ENCODE peak calls at places on chromosomes 5 and 9, in four cellular contexts. F is upper lobe of left lung, Y is hepatocyte, A is dorsolateral prefrontal cortex. C is an unnamed sample.

GRCh38 chr5:142082182-142082781 is 26.3 kb upstream of the NDFIP1 start:
- DNase-seq in F (no peak), Y (no peak), A (no peak), C (no peak)

GRCh38 chr9:87640385-87640795 is 85.5 kb upstream of the CTSL start:
- DNase-seq in F (no peak), Y (peak; percentile 50), A (no peak), C (no peak)

GRCh38 chr5:35903631-35904203 is 34.7 kb downstream of the CAPSL start:
- DNase-seq in F (no peak), Y (no peak), A (no peak), C (no peak)

GRCh38 chr5:32320576-32320975 is 7.8 kb upstream of the MTMR12 start:
- DNase-seq in F (no peak), Y (no peak), A (no peak), C (no peak)

GRCh38 chr5:146340260-146341081 is 1.8 kb downstream of the POU4F3 start:
- DNase-seq in F (peak; percentile 49), Y (peak; percentile 80), A (no peak), C (peak; percentile 10)

GRCh38 chr5:140554454-140554853 is 2.8 kb downstream of the SRA1 start:
- DNase-seq in F (no peak), Y (no peak), A (no peak), C (peak; percentile 27)

GRCh38 chr9:17018001-17018491 is 116.8 kb upstream of the CNTLN start:
- DNase-seq in F (peak; percentile 9), Y (no peak), A (peak; percentile 43), C (peak; percentile 20)

GRCh38 chr5:143199843-143200242 is 203.6 kb downstream of the NR3C1 start:
- DNase-seq in F (no peak), Y (no peak), A (no peak), C (no peak)

GRCh38 chr9:136729144-136729543 is 13.6 kb downstream of the LCN10 start:
- DNase-seq in F (no peak), Y (no peak), A (no peak), C (no peak)

GRCh38 chr5:23440703-23441102 is 66.7 kb upstream of the PRDM9 start:
- DNase-seq in F (no peak), Y (no peak), A (no peak), C (no peak)

GRCh38 chr9:90012825-90013425 is 408.1 kb downstream of the GADD45G start:
- DNase-seq in F (no peak), Y (no peak), A (no peak), C (no peak)

GRCh38 chr5:177131711-177132503 is 1.7 kb upstream of the NSD1 start:
- DNase-seq in F (peak; percentile 89), Y (peak; percentile 67), A (peak; percentile 75), C (no peak)

GRCh38 chr9:93680445-93681315 is 104.3 kb downstream of the PHF2 start:
- DNase-seq in F (peak; percentile 77), Y (no peak), A (no peak), C (no peak)

GRCh38 chr9:124764774-124765438 is 6.2 kb downstream of the NR6A1 start:
- DNase-seq in F (no peak), Y (no peak), A (no peak), C (no peak)

GRCh38 chr5:126676195-126676624 is 75.5 kb downstream of the PHAX start:
- DNase-seq in F (no peak), Y (peak; percentile 79), A (no peak), C (peak; percentile 18)

GRCh38 chr9:137293482-137294090 is 8.5 kb downstream of the NRARP start:
- DNase-seq in F (peak; percentile 54), Y (peak; percentile 86), A (no peak), C (no peak)

GRCh38 chr9:27888661-27889295 is 315.5 kb upstream of the C9orf72 start:
- DNase-seq in F (peak; percentile 13), Y (peak; percentile 27), A (no peak), C (no peak)

GRCh38 chr9:97984188-97985057 is 1.3 kb downstream of the ANP32B start:
- DNase-seq in F (peak; percentile 97), Y (peak; percentile 92), A (peak; percentile 86), C (peak; percentile 36)

GRCh38 chr9:129351642-129352151 is 173.6 kb upstream of the IER5L start:
- DNase-seq in F (no peak), Y (no peak), A (no peak), C (no peak)

GRCh38 chr5:109409061-109409843 is 522 bp downstream of the PJA2 start:
- DNase-seq in F (peak; percentile 92), Y (peak; percentile 74), A (peak; percentile 77), C (no peak)

GRCh38 chr9:85224301-85224700 is 517.5 kb downstream of the AGTPBP1 start:
- DNase-seq in F (no peak), Y (no peak), A (no peak), C (no peak)

GRCh38 chr9:37969130-37969529 is 65.2 kb upstream of the SLC25A51 start:
- DNase-seq in F (no peak), Y (peak; percentile 87), A (no peak), C (no peak)

GRCh38 chr9:93893899-93894690 is 61.1 kb downstream of the BARX1 start:
- DNase-seq in F (no peak), Y (peak; percentile 72), A (no peak), C (no peak)

GRCh38 chr9:1979815-1980367 is 35.3 kb upstream of the SMARCA2 start:
- DNase-seq in F (peak; percentile 46), Y (peak; percentile 11), A (no peak), C (no peak)

GRCh38 chr9:111036068-111036789 is 2.0 kb downstream of the LPAR1 start:
- DNase-seq in F (peak; percentile 84), Y (peak; percentile 69), A (peak; percentile 81), C (no peak)

GRCh38 chr5:138632900-138633489 is 57.8 kb upstream of the HSPA9 start:
- DNase-seq in F (peak; percentile 49), Y (peak; percentile 71), A (peak; percentile 75), C (peak; percentile 39)

DNA sequence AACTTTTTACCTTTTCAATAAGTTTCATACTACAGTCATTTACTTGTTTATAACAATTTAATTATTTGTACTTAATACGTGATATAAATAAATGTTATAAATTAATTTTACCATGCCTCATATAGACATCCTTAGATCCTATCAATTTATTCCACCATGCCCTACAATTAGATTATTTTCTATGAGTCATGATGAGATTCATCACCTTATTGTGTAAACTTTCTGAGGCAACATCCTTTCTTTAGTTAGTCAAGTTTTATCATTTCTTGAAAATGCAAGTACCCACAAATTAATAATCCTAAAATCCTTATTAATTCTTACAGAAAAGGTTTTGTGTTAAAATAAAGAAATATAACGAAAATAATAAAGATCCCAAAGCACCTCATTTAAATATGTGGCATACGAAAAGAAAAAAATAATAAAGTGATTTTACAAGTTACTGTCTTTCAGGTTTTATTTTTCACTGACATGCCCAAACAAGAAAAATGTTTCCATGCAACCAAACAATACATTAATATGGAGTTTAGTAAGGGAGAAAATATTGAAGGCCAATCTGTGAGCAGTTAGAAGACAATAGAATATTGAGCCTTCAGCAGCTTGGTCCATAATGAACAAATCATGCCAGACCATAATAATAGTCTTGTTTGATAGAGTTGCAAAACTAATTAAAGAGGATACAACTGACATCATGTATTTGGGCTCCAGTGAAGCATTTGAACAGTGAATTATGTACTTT is 188.7 kb upstream of the MRPS30 start:
- DNase-seq in F (no peak), Y (no peak), A (no peak), C (no peak)
- H3K27me3 ChIP-seq in F (no peaks in the 10 kb centered on the region), Y (no peaks in the 10 kb centered on the region), A (no peaks in the 10 kb centered on the region), C (no peaks in the 10 kb centered on the region)

GRCh38 chr5:153489611-153490010 is 859 bp upstream of the GRIA1 start:
- DNase-seq in F (no peak), Y (no peak), A (no peak), C (no peak)

GRCh38 chr5:153491408-153491807 is 938 bp downstream of the GRIA1 start:
- DNase-seq in F (no peak), Y (no peak), A (no peak), C (no peak)

GRCh38 chr5:153490124-153491085 is at the start of gene GRIA1:
- DNase-seq in F (no peak), Y (peak; percentile 38), A (no peak), C (no peak)
- H3K4me3 ChIP-seq in F (peak within 1 kb of the TSS; percentile 33), Y (no peak within 1 kb of the TSS), A (peak within 1 kb of the TSS; percentile 52), C (peak within 1 kb of the TSS; percentile 51)

GRCh38 chr9:117427357-117427913 is 12.6 kb upstream of the ASTN2 start:
- DNase-seq in F (no peak), Y (no peak), A (no peak), C (no peak)

GRCh38 chr9:117424291-117424690 is 9.4 kb upstream of the ASTN2 start:
- DNase-seq in F (no peak), Y (no peak), A (no peak), C (no peak)

GRCh38 chr9:117430813-117431212 is 16.0 kb upstream of the ASTN2 start:
- DNase-seq in F (no peak), Y (no peak), A (no peak), C (no peak)

DNA sequence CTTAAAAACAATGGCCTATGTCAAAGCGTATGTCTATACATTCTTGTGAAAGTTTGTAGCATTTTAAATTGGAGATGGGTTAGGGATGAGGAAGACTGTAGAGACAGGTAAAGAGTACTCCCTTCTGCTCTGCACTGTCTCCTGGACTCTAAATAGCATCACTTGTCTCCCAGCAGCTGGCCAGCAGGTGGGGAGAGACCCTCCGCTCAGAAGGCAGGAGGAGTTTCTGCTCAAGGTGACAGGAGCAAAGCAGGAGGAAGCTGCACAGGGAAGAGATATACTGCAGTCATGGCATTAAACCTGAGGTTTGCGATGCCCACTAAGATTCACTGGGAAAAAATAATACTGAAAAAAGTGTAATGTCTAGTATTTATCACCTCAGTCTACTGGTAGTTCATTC is 10.7 kb upstream of the ASTN2 start:
- DNase-seq in F (no peak), Y (no peak), A (no peak), C (no peak)
- TF ChIP-seq CTCF in F (no peak), Y (no peak), A (no peak), C (no peak)

GRCh38 chr5:135042595-135042994 is 8.6 kb upstream of the PITX1 start:
- DNase-seq in F (no peak), Y (no peak), A (no peak), C (no peak)
- H3K27me3 ChIP-seq in F (no peaks in the 10 kb centered on the region), Y (peaks cover 61% of the 10 kb centered on the region), A (peaks cover 99% of the 10 kb centered on the region), C (peaks cover 82% of the 10 kb centered on the region)

GRCh38 chr9:104993291-104993963 is 65.5 kb upstream of the ABCA1 start:
- DNase-seq in F (no peak), Y (peak; percentile 84), A (peak; percentile 42), C (no peak)

GRCh38 chr9:104988539-104988938 is 60.6 kb upstream of the ABCA1 start:
- DNase-seq in F (no peak), Y (no peak), A (no peak), C (no peak)

GRCh38 chr9:104991144-104991953 is 63.4 kb upstream of the ABCA1 start:
- DNase-seq in F (peak; percentile 99), Y (peak; percentile 95), A (peak; percentile 90), C (peak; percentile 51)

GRCh38 chr9:104997536-104997935 is 69.6 kb upstream of the ABCA1 start:
- DNase-seq in F (no peak), Y (no peak), A (no peak), C (no peak)

GRCh38 chr9:104992696-104993095 is 64.7 kb upstream of the ABCA1 start:
- DNase-seq in F (no peak), Y (peak; percentile 32), A (no peak), C (peak; percentile 48)
- H3K4me3 ChIP-seq in F (no peak overlapping the region), Y (no peak overlapping the region), A (no peak overlapping the region), C (no peak overlapping the region)

GRCh38 chr5:174098694-174099093 is 53.2 kb downstream of the NSG2 start:
- DNase-seq in F (no peak), Y (no peak), A (no peak), C (no peak)

GRCh38 chr5:174097486-174098185 is 52.1 kb downstream of the NSG2 start:
- DNase-seq in F (no peak), Y (no peak), A (no peak), C (no peak)

GRCh38 chr5:174094857-174095606 is 49.5 kb downstream of the NSG2 start:
- DNase-seq in F (no peak), Y (no peak), A (no peak), C (no peak)

GRCh38 chr5:174093132-174093531 is 47.6 kb downstream of the NSG2 start:
- DNase-seq in F (no peak), Y (no peak), A (no peak), C (no peak)

GRCh38 chr5:174096619-174097018 is 51.1 kb downstream of the NSG2 start:
- DNase-seq in F (no peak), Y (no peak), A (no peak), C (no peak)
- TF ChIP-seq CTCF in F (no peak), Y (no peak), A (no peak), C (no peak)

C was measured in AG04450.